ENCODE peak calls at places on chromosomes 6 and 20, in five cellular contexts. One of them, this sample, is unnamed.

GRCh38 chr20:23049201-23049932 is at the start of gene THBD:
- DNase-seq in skeletal muscle cell: no peak
- DNase-seq in SJCRH30: no peak
- DNase-seq in DMS153: no peak
- DNase-seq in psoas muscle: peak
- DNase-seq in this sample: peak

GRCh38 chr20:15818651-15819071 is 754.6 kb downstream of the KIF16B start:
- DNase-seq in skeletal muscle cell: no peak
- DNase-seq in SJCRH30: no peak
- DNase-seq in DMS153: peak
- DNase-seq in psoas muscle: no peak
- DNase-seq in this sample: peak

GRCh38 chr20:17403496-17403895 is 127.7 kb downstream of the BFSP1 start:
- DNase-seq in skeletal muscle cell: no peak
- DNase-seq in SJCRH30: no peak
- DNase-seq in DMS153: no peak
- DNase-seq in psoas muscle: no peak
- DNase-seq in this sample: no peak

GRCh38 chr6:79301290-79301689 is 66.8 kb upstream of the HMGN3 start:
- DNase-seq in skeletal muscle cell: no peak
- DNase-seq in SJCRH30: no peak
- DNase-seq in DMS153: no peak
- DNase-seq in psoas muscle: no peak
- DNase-seq in this sample: peak

GRCh38 chr6:162026843-162027242 is 700.7 kb downstream of the PRKN start:
- DNase-seq in skeletal muscle cell: no peak
- DNase-seq in SJCRH30: no peak
- DNase-seq in DMS153: no peak
- DNase-seq in psoas muscle: no peak
- DNase-seq in this sample: no peak

GRCh38 chr6:169168302-169168630 is 85.4 kb downstream of the THBS2 start:
- DNase-seq in skeletal muscle cell: no peak
- DNase-seq in SJCRH30: peak
- DNase-seq in DMS153: no peak
- DNase-seq in psoas muscle: no peak
- DNase-seq in this sample: no peak

GRCh38 chr20:48732081-48732829 is 95.5 kb downstream of the PREX1 start:
- DNase-seq in skeletal muscle cell: no peak
- DNase-seq in SJCRH30: no peak
- DNase-seq in DMS153: no peak
- DNase-seq in psoas muscle: no peak
- DNase-seq in this sample: no peak

GRCh38 chr6:164753517-164753916 is 555.9 kb downstream of the C6orf118 start:
- DNase-seq in skeletal muscle cell: peak
- DNase-seq in SJCRH30: peak
- DNase-seq in DMS153: no peak
- DNase-seq in psoas muscle: no peak
- DNase-seq in this sample: no peak

GRCh38 chr6:125747589-125748533 is 1.6 kb upstream of the HEY2 start:
- DNase-seq in skeletal muscle cell: no peak
- DNase-seq in SJCRH30: peak
- DNase-seq in DMS153: peak
- DNase-seq in psoas muscle: peak
- DNase-seq in this sample: no peak

GRCh38 chr6:130147151-130147550 is 75.6 kb downstream of the SAMD3 start:
- DNase-seq in skeletal muscle cell: no peak
- DNase-seq in SJCRH30: no peak
- DNase-seq in DMS153: no peak
- DNase-seq in psoas muscle: no peak
- DNase-seq in this sample: no peak

GRCh38 chr6:3745566-3746118 is 5.9 kb downstream of the PXDC1 start:
- DNase-seq in skeletal muscle cell: no peak
- DNase-seq in SJCRH30: no peak
- DNase-seq in DMS153: no peak
- DNase-seq in psoas muscle: no peak
- DNase-seq in this sample: no peak

GRCh38 chr20:41364236-41364855 is 2.3 kb downstream of the EMILIN3 start:
- DNase-seq in skeletal muscle cell: no peak
- DNase-seq in SJCRH30: no peak
- DNase-seq in DMS153: no peak
- DNase-seq in psoas muscle: no peak
- DNase-seq in this sample: no peak

GRCh38 chr6:157514659-157515496 is 133.9 kb downstream of the ZDHHC14 start:
- DNase-seq in skeletal muscle cell: no peak
- DNase-seq in SJCRH30: no peak
- DNase-seq in DMS153: no peak
- DNase-seq in psoas muscle: peak
- DNase-seq in this sample: peak

GRCh38 chr6:105087571-105088211 is 92.1 kb downstream of the POPDC3 start:
- DNase-seq in skeletal muscle cell: no peak
- DNase-seq in SJCRH30: peak
- DNase-seq in DMS153: peak
- DNase-seq in psoas muscle: no peak
- DNase-seq in this sample: peak

GRCh38 chr6:119148825-119149525 is 70.5 kb upstream of the FAM184A start:
- DNase-seq in skeletal muscle cell: no peak
- DNase-seq in SJCRH30: no peak
- DNase-seq in DMS153: no peak
- DNase-seq in psoas muscle: no peak
- DNase-seq in this sample: no peak

GRCh38 chr6:115765966-115766365 is 294.7 kb downstream of the FRK start:
- DNase-seq in skeletal muscle cell: no peak
- DNase-seq in SJCRH30: no peak
- DNase-seq in DMS153: no peak
- DNase-seq in psoas muscle: no peak
- DNase-seq in this sample: no peak

GRCh38 chr6:144460224-144461095 is 175.3 kb downstream of the UTRN start:
- DNase-seq in skeletal muscle cell: no peak
- DNase-seq in SJCRH30: no peak
- DNase-seq in DMS153: no peak
- DNase-seq in psoas muscle: no peak
- DNase-seq in this sample: no peak

GRCh38 chr6:122831511-122831910 is 42.5 kb downstream of the SMPDL3A start:
- DNase-seq in skeletal muscle cell: no peak
- DNase-seq in SJCRH30: no peak
- DNase-seq in DMS153: no peak
- DNase-seq in psoas muscle: no peak
- DNase-seq in this sample: no peak

GRCh38 chr20:7123457-7123856 is 356.0 kb downstream of the BMP2 start:
- DNase-seq in skeletal muscle cell: no peak
- DNase-seq in SJCRH30: no peak
- DNase-seq in DMS153: no peak
- DNase-seq in psoas muscle: no peak
- DNase-seq in this sample: no peak

GRCh38 chr6:41027799-41028617 is 11.0 kb downstream of the UNC5CL start:
- DNase-seq in skeletal muscle cell: peak
- DNase-seq in SJCRH30: peak
- DNase-seq in DMS153: peak
- DNase-seq in psoas muscle: peak
- DNase-seq in this sample: no peak

GRCh38 chr6:72348926-72349325 is 272.9 kb upstream of the KCNQ5 start:
- DNase-seq in skeletal muscle cell: no peak
- DNase-seq in SJCRH30: no peak
- DNase-seq in DMS153: no peak
- DNase-seq in psoas muscle: no peak
- DNase-seq in this sample: no peak

GRCh38 chr6:24691550-24691949 is 24.7 kb downstream of the ACOT13 start:
- DNase-seq in skeletal muscle cell: no peak
- DNase-seq in SJCRH30: no peak
- DNase-seq in DMS153: no peak
- DNase-seq in psoas muscle: no peak
- DNase-seq in this sample: no peak

GRCh38 chr6:49606696-49607390 is 29.8 kb downstream of the RHAG start:
- DNase-seq in skeletal muscle cell: peak
- DNase-seq in SJCRH30: peak
- DNase-seq in DMS153: peak
- DNase-seq in psoas muscle: no peak
- DNase-seq in this sample: peak

GRCh38 chr20:49620364-49621240 is 52.7 kb upstream of the PTGIS start:
- DNase-seq in skeletal muscle cell: no peak
- DNase-seq in SJCRH30: no peak
- DNase-seq in DMS153: no peak
- DNase-seq in psoas muscle: no peak
- DNase-seq in this sample: no peak

GRCh38 chr20:62143118-62143975 is at the start of the genes PSMA7 and SS18L1:
- DNase-seq in skeletal muscle cell: peak
- DNase-seq in SJCRH30: peak
- DNase-seq in DMS153: peak
- DNase-seq in psoas muscle: peak
- DNase-seq in this sample: peak

GRCh38 chr6:83055366-83055964 is 10.2 kb downstream of the UBE3D start:
- DNase-seq in skeletal muscle cell: no peak
- DNase-seq in SJCRH30: peak
- DNase-seq in DMS153: peak
- DNase-seq in psoas muscle: peak
- DNase-seq in this sample: no peak

GRCh38 chr20:1933465-1933870 is 38.3 kb downstream of the SIRPA start:
- DNase-seq in skeletal muscle cell: peak
- DNase-seq in SJCRH30: no peak
- DNase-seq in DMS153: no peak
- DNase-seq in psoas muscle: peak
- DNase-seq in this sample: no peak

GRCh38 chr6:46997646-46998045 is 44.5 kb downstream of the ADGRF1 start:
- DNase-seq in skeletal muscle cell: no peak
- DNase-seq in SJCRH30: no peak
- DNase-seq in DMS153: no peak
- DNase-seq in psoas muscle: no peak
- DNase-seq in this sample: no peak

GRCh38 chr6:24391756-24392405 is 10.9 kb upstream of the MRS2 start:
- DNase-seq in skeletal muscle cell: no peak
- DNase-seq in SJCRH30: no peak
- DNase-seq in DMS153: no peak
- DNase-seq in psoas muscle: no peak
- DNase-seq in this sample: no peak

GRCh38 chr20:33176101-33176500 is 8.1 kb downstream of the BPIFA2 start:
- DNase-seq in skeletal muscle cell: no peak
- DNase-seq in SJCRH30: no peak
- DNase-seq in DMS153: no peak
- DNase-seq in psoas muscle: no peak
- DNase-seq in this sample: no peak

GRCh38 chr20:10434832-10435812 is at the start of gene SLX4IP:
- DNase-seq in skeletal muscle cell: peak
- DNase-seq in SJCRH30: peak
- DNase-seq in DMS153: peak
- DNase-seq in psoas muscle: peak
- DNase-seq in this sample: peak

GRCh38 chr6:28825732-28826293 is 98.0 kb downstream of the TRIM27 start:
- DNase-seq in skeletal muscle cell: no peak
- DNase-seq in SJCRH30: no peak
- DNase-seq in DMS153: no peak
- DNase-seq in psoas muscle: no peak
- DNase-seq in this sample: no peak

GRCh38 chr6:125312950-125313349 is 11.2 kb upstream of the HDDC2 start:
- DNase-seq in skeletal muscle cell: no peak
- DNase-seq in SJCRH30: no peak
- DNase-seq in DMS153: no peak
- DNase-seq in psoas muscle: no peak
- DNase-seq in this sample: no peak

GRCh38 chr6:158366363-158366762 is 54.1 kb downstream of the TULP4 start:
- DNase-seq in skeletal muscle cell: no peak
- DNase-seq in SJCRH30: no peak
- DNase-seq in DMS153: no peak
- DNase-seq in psoas muscle: no peak
- DNase-seq in this sample: no peak

GRCh38 chr20:25859649-25860530 is 163.2 kb upstream of the ZNF337 start:
- DNase-seq in skeletal muscle cell: no peak
- DNase-seq in SJCRH30: no peak
- DNase-seq in DMS153: peak
- DNase-seq in psoas muscle: peak
- DNase-seq in this sample: no peak